ENCODE peak calls at places on chromosomes 12 and 14, in four cellular contexts. P is cardiac fibroblast, S is lower lobe of right lung, O is tibial artery. T is an unnamed sample.

GRCh38 chr12:114425031-114425626 is 19.2 kb upstream of the TBX5 start:
- DNase-seq in P (peak; percentile 50), S (no peak), O (no peak), T (peak; percentile 66)

GRCh38 chr12:108826115-108826806 is 31.1 kb downstream of the SSH1 start:
- DNase-seq in P (peak; percentile 97), S (peak; percentile 60), O (peak; percentile 89), T (peak; percentile 96)

GRCh38 chr12:46472893-46473633 is 100.5 kb upstream of the SLC38A2 start:
- DNase-seq in P (peak; percentile 52), S (no peak), O (no peak), T (peak; percentile 86)

GRCh38 chr12:108837680-108838079 is 19.7 kb downstream of the SSH1 start:
- DNase-seq in P (no peak), S (peak; percentile 6), O (no peak), T (no peak)

GRCh38 chr14:72736348-72736747 is 157.6 kb downstream of the DPF3 start:
- DNase-seq in P (peak; percentile 52), S (no peak), O (peak; percentile 6), T (peak; percentile 28)

GRCh38 chr14:49897965-49898364 is 5.1 kb downstream of the ARF6 start:
- DNase-seq in P (no peak), S (no peak), O (no peak), T (no peak)

GRCh38 chr12:98402671-98403070 is 112.7 kb upstream of the TMPO start:
- DNase-seq in P (no peak), S (no peak), O (no peak), T (no peak)

GRCh38 chr14:36556811-36557433 is 25.5 kb downstream of the NKX2-8 start:
- DNase-seq in P (peak; percentile 31), S (no peak), O (no peak), T (peak; percentile 21)

GRCh38 chr12:101783150-101783549 is 43.9 kb upstream of the SYCP3 start:
- DNase-seq in P (peak; percentile 26), S (no peak), O (no peak), T (no peak)

GRCh38 chr12:116916714-116917114 is 6.0 kb downstream of the FBXW8 start:
- DNase-seq in P (peak; percentile 82), S (peak; percentile 65), O (no peak), T (peak; percentile 67)

GRCh38 chr12:39610626-39611025 is 9.0 kb downstream of the ABCD2 start:
- DNase-seq in P (no peak), S (no peak), O (no peak), T (no peak)

GRCh38 chr14:104996483-104996882 is 10.9 kb downstream of the CLBA1 start:
- DNase-seq in P (no peak), S (no peak), O (no peak), T (no peak)

GRCh38 chr14:73426877-73427276 is 31.5 kb downstream of the NUMB start:
- DNase-seq in P (peak; percentile 73), S (no peak), O (no peak), T (peak; percentile 50)

GRCh38 chr14:86826641-86827040 is 1166.3 kb downstream of the GALC start:
- DNase-seq in P (no peak), S (no peak), O (no peak), T (no peak)

GRCh38 chr12:14558377-14559051 is 9.2 kb downstream of the PLBD1 start:
- DNase-seq in P (no peak), S (no peak), O (no peak), T (no peak)

GRCh38 chr14:102140027-102140749 is 491 bp downstream of the WDR20 start:
- DNase-seq in P (peak; percentile 27), S (peak; percentile 64), O (no peak), T (peak; percentile 17)

GRCh38 chr12:14950421-14950820 is 11.0 kb downstream of the ARHGDIB start:
- DNase-seq in P (no peak), S (no peak), O (no peak), T (no peak)

GRCh38 chr14:90553298-90553920 is 156.6 kb downstream of the CALM1 start:
- DNase-seq in P (no peak), S (no peak), O (no peak), T (no peak)

GRCh38 chr12:99029502-99030271 is 384.6 kb downstream of the APAF1 start:
- DNase-seq in P (no peak), S (no peak), O (no peak), T (no peak)

GRCh38 chr12:107584523-107584922 is 101.1 kb upstream of the PWP1 start:
- DNase-seq in P (no peak), S (no peak), O (no peak), T (no peak)

GRCh38 chr14:69014829-69015259 is 35.7 kb upstream of the ACTN1 start:
- DNase-seq in P (peak; percentile 59), S (no peak), O (no peak), T (no peak)

GRCh38 chr12:13534645-13535398 is 338.3 kb downstream of the EMP1 start:
- DNase-seq in P (peak; percentile 61), S (peak; percentile 72), O (no peak), T (peak; percentile 60)

DNA sequence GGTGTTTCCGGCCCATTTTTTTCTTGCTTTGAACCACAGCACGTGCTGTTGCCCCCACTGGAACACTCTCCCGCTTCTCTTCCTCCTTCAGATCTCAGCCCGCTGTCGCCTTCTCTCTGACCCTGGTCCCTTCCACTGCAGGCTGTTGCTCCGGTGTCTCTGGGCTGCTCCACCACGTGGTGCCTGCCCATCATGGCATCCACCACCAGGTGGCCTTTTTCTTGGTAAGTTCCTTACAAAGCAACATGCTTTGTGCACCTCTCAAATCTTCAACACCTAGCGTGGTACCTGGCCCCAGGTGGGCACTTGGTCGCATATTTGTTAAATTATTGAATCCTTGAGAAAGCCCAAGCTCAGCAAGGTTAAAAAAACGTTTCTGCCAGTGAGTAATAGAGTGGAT is 19.1 kb downstream of the TUNAR start:
- DNase-seq in P (no peak), S (no peak), O (no peak), T (no peak)
- TF ChIP-seq CTCF in P (no peak), S (peak; percentile 8), O (peak; percentile 4), T (no peak)

GRCh38 chr12:120132863-120133385 is 16.4 kb upstream of the RAB35 start:
- DNase-seq in P (no peak), S (no peak), O (no peak), T (no peak)
- H3K4me3 ChIP-seq in P (no peak overlapping the region), S (no peak overlapping the region), O (no peak overlapping the region), T (no peak overlapping the region)

GRCh38 chr14:96934961-96935360 is 137.8 kb downstream of the VRK1 start:
- DNase-seq in P (no peak), S (no peak), O (peak; percentile 16), T (no peak)
- TF ChIP-seq CTCF in P (no peak), S (no peak), O (no peak), T (no peak)

GRCh38 chr12:67798763-67799162 is 150.2 kb downstream of the DYRK2 start:
- DNase-seq in P (no peak), S (no peak), O (no peak), T (peak; percentile 17)

GRCh38 chr12:67795235-67795634 is 146.7 kb downstream of the DYRK2 start:
- DNase-seq in P (no peak), S (no peak), O (no peak), T (peak; percentile 18)

GRCh38 chr12:67797316-67797741 is 148.8 kb downstream of the DYRK2 start:
- DNase-seq in P (peak; percentile 23), S (no peak), O (no peak), T (peak; percentile 15)

GRCh38 chr12:67794151-67794550 is 145.6 kb downstream of the DYRK2 start:
- DNase-seq in P (peak; percentile 72), S (no peak), O (no peak), T (peak; percentile 12)

DNA sequence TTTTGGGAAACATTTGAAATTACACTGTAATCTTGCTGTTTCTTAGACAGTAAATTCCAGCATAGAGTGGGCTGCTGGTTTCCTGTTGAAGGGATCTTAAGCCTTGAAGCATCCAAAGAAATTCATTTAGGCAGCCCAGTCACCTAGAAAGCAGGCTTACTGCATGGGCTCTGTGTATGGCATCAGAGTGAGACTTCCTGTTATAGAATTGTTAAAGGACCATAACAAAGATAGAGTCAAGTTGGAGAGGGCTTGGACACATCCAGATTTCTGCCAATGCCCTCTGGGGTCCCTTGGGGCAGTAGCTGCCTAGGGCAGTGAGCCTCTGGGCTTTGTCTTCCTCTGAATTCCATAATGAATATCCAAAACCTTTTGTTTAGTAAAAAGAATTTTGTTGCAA is 149.2 kb downstream of the DYRK2 start:
- DNase-seq in P (no peak), S (no peak), O (no peak), T (no peak)
- H3K4me3 ChIP-seq in P (no peak overlapping the region), S (no peak overlapping the region), O (no peak overlapping the region), T (no peak overlapping the region)

DNA sequence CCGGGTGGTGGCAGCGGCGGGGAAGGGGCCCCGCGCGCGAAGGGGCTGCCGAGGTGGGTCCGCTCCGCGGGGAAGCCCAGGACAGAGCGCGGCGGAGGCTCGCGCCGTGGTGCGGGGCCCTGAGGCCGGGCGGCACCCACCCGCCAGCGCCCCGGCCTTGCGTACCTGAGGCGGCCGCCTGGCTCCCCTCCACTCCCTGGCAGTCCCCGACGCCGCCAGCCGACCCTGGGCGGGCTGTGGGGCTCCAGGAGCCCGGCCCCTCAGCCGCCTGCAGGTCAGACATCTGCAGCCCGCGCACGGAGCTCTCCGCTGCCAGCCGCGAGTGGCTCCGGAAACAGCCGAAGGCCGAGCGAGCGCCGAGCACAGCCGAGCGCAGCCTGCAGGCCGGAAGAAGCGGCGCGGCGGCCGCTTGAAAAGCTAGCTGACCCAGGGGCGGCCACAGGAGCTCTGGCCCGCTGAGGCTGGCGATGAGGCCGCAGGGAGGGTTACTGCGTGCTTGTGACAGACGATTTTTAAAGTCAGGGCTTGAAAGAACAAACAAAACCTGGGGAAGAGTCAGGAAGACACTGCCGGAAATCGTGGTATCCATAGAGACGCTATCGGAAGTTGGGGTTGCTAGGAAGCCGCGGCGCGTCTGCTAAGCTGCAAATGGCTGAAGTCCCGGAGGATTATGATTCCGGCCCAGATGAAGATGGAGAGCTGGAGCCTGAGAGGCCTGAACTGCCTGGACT is at the start of the genes SAMD15 and TMED8:
- DNase-seq in P (peak; percentile 90), S (peak; percentile 92), O (peak; percentile 83), T (peak; percentile 86)
- TF ChIP-seq CTCF in P (peak; percentile 14), S (peak; percentile 48), O (peak; percentile 42), T (peak; percentile 12)

GRCh38 chr12:124898200-124898950 is 16.1 kb downstream of the UBC start:
- DNase-seq in P (no peak), S (peak; percentile 71), O (no peak), T (peak; percentile 49)

GRCh38 chr12:124896461-124896860 is 18.0 kb downstream of the UBC start:
- DNase-seq in P (no peak), S (no peak), O (no peak), T (no peak)

GRCh38 chr12:124888203-124888602 is 24.5 kb upstream of the SCARB1 start:
- DNase-seq in P (no peak), S (no peak), O (no peak), T (no peak)

DNA sequence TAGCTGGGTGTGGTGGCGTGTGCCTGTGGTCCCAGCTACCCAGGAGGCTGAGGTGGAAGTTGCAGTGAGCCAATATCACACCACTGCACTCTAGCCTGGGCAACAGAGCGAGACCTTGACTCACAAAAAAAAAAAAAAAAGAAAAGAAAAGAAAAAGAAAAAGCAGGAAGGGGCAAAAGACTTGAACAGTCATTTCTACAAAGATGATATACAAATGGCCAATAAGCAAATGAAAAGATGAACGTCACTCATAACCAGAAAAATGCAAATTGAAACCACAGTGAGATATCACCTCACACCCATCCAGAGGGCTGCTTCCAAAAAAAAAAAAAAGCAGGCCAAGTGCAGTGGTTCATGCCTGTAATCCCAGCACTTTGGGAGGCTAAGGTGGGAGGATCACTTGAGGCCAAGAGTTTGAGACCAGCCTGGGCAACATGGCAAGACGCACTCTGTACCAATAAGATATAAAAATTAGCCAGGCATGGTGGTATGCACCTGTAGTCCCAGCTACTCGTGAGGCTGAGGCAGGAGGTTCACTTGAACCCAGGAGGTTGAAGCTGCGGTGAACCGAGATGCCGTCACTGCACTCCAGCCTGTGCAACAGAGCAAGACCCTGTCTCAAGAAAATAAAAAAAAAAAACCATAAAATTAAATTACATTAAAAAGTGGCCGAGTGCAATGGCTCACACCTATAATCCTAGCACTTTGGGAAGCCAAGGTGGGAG is 20.5 kb downstream of the UBC start:
- DNase-seq in P (no peak), S (no peak), O (no peak), T (no peak)
- H3K4me3 ChIP-seq in P (no peak overlapping the region), S (no peak overlapping the region), O (no peak overlapping the region), T (no peak overlapping the region)

GRCh38 chr14:32205984-32206383 is 2.9 kb upstream of the RNU6-8 start:
- DNase-seq in P (no peak), S (no peak), O (no peak), T (no peak)
- TF ChIP-seq CTCF in P (no peak), S (no peak), O (no peak), T (no peak)